ENCODE peak calls at places on chromosomes 13 and 19, in six cellular contexts. N, V, M, H, W and U are unnamed samples.

GRCh38 chr19:17865364-17866311 is 5.9 kb downstream of the RPL18A start:
- DNase-seq in N (peak), V (peak), M (peak), H (peak), W (no peak), U (peak)

GRCh38 chr19:1324792-1325567 is 39.3 kb downstream of the EFNA2 start:
- DNase-seq in N (peak), V (no peak), M (peak), H (peak), W (peak), U (peak)

GRCh38 chr19:17733127-17733526 is 13.8 kb downstream of the MAP1S start:
- DNase-seq in N (no peak), V (no peak), M (no peak), H (no peak), W (no peak), U (no peak)

GRCh38 chr19:6273701-6274601 is 5.8 kb downstream of the MLLT1 start:
- DNase-seq in N (peak), V (no peak), M (peak), H (peak), W (peak), U (no peak)

GRCh38 chr13:110874508-110874960 is 40.3 kb downstream of the ANKRD10 start:
- DNase-seq in N (peak), V (peak), M (peak), H (peak), W (peak), U (peak)

GRCh38 chr19:43767316-43767715 is 12.6 kb upstream of the SMG9 start:
- DNase-seq in N (no peak), V (no peak), M (no peak), H (no peak), W (no peak), U (no peak)

GRCh38 chr13:75326173-75327131 is 155.5 kb downstream of the TBC1D4 start:
- DNase-seq in N (no peak), V (peak), M (no peak), H (no peak), W (peak), U (peak)

GRCh38 chr19:28437390-28438346 is 775.3 kb downstream of the UQCRFS1 start:
- DNase-seq in N (no peak), V (no peak), M (no peak), H (no peak), W (no peak), U (no peak)

GRCh38 chr13:77374786-77375185 is 47.9 kb upstream of the MYCBP2 start:
- DNase-seq in N (no peak), V (peak), M (no peak), H (no peak), W (no peak), U (peak)

GRCh38 chr13:32045537-32045936 is 14.0 kb downstream of the FRY start:
- DNase-seq in N (no peak), V (no peak), M (peak), H (no peak), W (no peak), U (no peak)

GRCh38 chr19:50417138-50417849 is 1.4 kb upstream of the SPIB start:
- DNase-seq in N (no peak), V (peak), M (no peak), H (peak), W (no peak), U (no peak)

GRCh38 chr13:108987945-108988344 is 358.5 kb downstream of the MYO16 start:
- DNase-seq in N (no peak), V (no peak), M (no peak), H (no peak), W (no peak), U (no peak)

GRCh38 chr13:101116381-101116780 is 299.9 kb downstream of the NALCN start:
- DNase-seq in N (no peak), V (no peak), M (no peak), H (no peak), W (no peak), U (no peak)

GRCh38 chr13:47081246-47081645 is 184.4 kb upstream of the HTR2A start:
- DNase-seq in N (no peak), V (no peak), M (no peak), H (no peak), W (no peak), U (no peak)

GRCh38 chr13:94660695-94661324 is 51.5 kb downstream of the SOX21 start:
- DNase-seq in N (no peak), V (peak), M (peak), H (no peak), W (peak), U (peak)

GRCh38 chr19:47613165-47614146 is 4.5 kb downstream of the BICRA start:
- DNase-seq in N (no peak), V (no peak), M (peak), H (no peak), W (peak), U (no peak)

GRCh38 chr13:37403776-37404497 is 194.6 kb downstream of the POSTN start:
- DNase-seq in N (no peak), V (no peak), M (peak), H (no peak), W (peak), U (no peak)

GRCh38 chr19:16002985-16003384 is 54.2 kb downstream of the OR10H4 start:
- DNase-seq in N (no peak), V (no peak), M (no peak), H (no peak), W (no peak), U (no peak)

GRCh38 chr19:11390359-11390758 is 6.2 kb upstream of the EPOR start:
- DNase-seq in N (no peak), V (no peak), M (no peak), H (no peak), W (no peak), U (no peak)

GRCh38 chr13:51924756-51925544 is 63.2 kb downstream of the CCDC70 start:
- DNase-seq in N (no peak), V (no peak), M (no peak), H (no peak), W (no peak), U (no peak)

GRCh38 chr13:98567140-98567539 is 9.8 kb downstream of the STK24 start:
- DNase-seq in N (no peak), V (no peak), M (no peak), H (no peak), W (no peak), U (no peak)

GRCh38 chr13:98490195-98490771 is 86.6 kb downstream of the STK24 start:
- DNase-seq in N (no peak), V (no peak), M (no peak), H (no peak), W (no peak), U (no peak)

GRCh38 chr13:108987488-108987887 is 358.1 kb downstream of the MYO16 start:
- DNase-seq in N (no peak), V (no peak), M (peak), H (no peak), W (peak), U (no peak)

GRCh38 chr13:44352671-44353070 is 21.0 kb upstream of the SERP2 start:
- DNase-seq in N (no peak), V (no peak), M (no peak), H (no peak), W (no peak), U (no peak)

GRCh38 chr13:38394777-38395504 is 45.3 kb downstream of the UFM1 start:
- DNase-seq in N (no peak), V (no peak), M (peak), H (no peak), W (peak), U (no peak)

GRCh38 chr13:43611631-43612416 is 174.9 kb downstream of the ENOX1 start:
- DNase-seq in N (no peak), V (no peak), M (no peak), H (no peak), W (no peak), U (no peak)

GRCh38 chr19:52442179-52442578 is 11.2 kb upstream of the ZNF578 start:
- DNase-seq in N (no peak), V (no peak), M (no peak), H (no peak), W (no peak), U (no peak)

GRCh38 chr13:88042489-88042888 is 371.3 kb downstream of the SLITRK5 start:
- DNase-seq in N (no peak), V (no peak), M (no peak), H (no peak), W (no peak), U (no peak)

GRCh38 chr19:16106121-16106520 is 5.6 kb upstream of the RAB8A start:
- DNase-seq in N (no peak), V (peak), M (peak), H (no peak), W (peak), U (no peak)

GRCh38 chr13:83057119-83057518 is 825.2 kb downstream of the SLITRK1 start:
- DNase-seq in N (no peak), V (no peak), M (peak), H (no peak), W (no peak), U (no peak)

GRCh38 chr13:78784017-78784745 is 125.2 kb upstream of the OBI1 start:
- DNase-seq in N (no peak), V (no peak), M (no peak), H (no peak), W (no peak), U (no peak)
- TF ChIP-seq CTCF in N (no peak), V (no peak), M (no peak), H (no peak), W (no peak), U (no peak)

GRCh38 chr13:28753208-28753892 is 34.6 kb upstream of the SLC46A3 start:
- DNase-seq in N (peak), V (no peak), M (peak), H (peak), W (peak), U (no peak)
- TF ChIP-seq CTCF in N (no peak), V (no peak), M (no peak), H (no peak), W (peak), U (peak)

GRCh38 chr19:35417278-35417677 is 30.8 kb upstream of the FFAR2 start:
- DNase-seq in N (no peak), V (no peak), M (no peak), H (no peak), W (no peak), U (no peak)

GRCh38 chr19:35419046-35419445 is 29.0 kb upstream of the FFAR2 start:
- DNase-seq in N (no peak), V (no peak), M (no peak), H (no peak), W (no peak), U (no peak)

GRCh38 chr19:35417713-35418534 is 30.1 kb upstream of the FFAR2 start:
- DNase-seq in N (no peak), V (peak), M (no peak), H (no peak), W (no peak), U (no peak)

GRCh38 chr19:35425682-35426081 is 22.4 kb upstream of the FFAR2 start:
- DNase-seq in N (no peak), V (no peak), M (no peak), H (no peak), W (no peak), U (no peak)

GRCh38 chr19:35421362-35421761 is 26.7 kb upstream of the FFAR2 start:
- DNase-seq in N (no peak), V (no peak), M (no peak), H (no peak), W (no peak), U (no peak)
- TF ChIP-seq CTCF in N (no peak), V (no peak), M (no peak), H (no peak), W (no peak), U (no peak)

DNA sequence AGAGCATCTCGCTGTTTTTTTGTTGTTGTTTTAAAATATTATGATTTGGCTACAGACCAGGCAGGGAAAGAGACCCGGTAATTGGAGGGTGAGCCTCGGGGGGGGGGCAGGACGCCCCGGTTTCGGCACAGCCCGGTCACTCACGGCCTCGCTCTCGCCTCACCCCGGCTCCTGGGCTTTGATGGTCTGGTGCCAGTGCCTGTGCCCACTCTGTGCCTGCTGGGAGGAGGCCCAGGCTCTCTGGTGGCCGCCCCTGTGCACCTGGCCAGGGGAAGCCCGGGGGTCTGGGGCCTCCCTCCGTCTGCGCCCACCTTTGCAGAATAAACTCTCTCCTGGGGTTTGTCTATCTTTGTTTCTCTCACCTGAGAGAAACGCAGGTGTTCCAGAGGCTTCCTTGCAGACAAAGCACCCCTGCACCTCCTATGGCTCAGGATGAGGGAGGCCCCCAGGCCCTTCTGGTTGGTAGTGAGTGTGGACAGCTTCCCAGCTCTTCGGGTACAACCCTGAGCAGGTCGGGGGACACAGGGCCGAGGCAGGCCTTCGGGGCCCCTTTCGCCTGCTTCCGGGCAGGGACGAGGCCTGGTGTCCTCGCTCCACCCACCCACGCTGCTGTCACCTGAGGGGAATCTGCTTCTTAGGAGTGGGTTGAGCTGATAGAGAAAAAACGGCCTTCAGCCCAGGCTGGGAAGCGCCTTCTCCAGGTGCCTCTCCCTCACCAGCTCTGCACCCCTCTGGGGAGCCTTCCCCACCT is 183.3 kb downstream of the KDM4B start:
- DNase-seq in N (no peak), V (no peak), M (no peak), H (no peak), W (no peak), U (no peak)
- TF ChIP-seq CTCF in N (no peak), V (no peak), M (no peak), H (no peak), W (no peak), U (no peak)

GRCh38 chr19:8396563-8397203 is 6.5 kb downstream of the RAB11B start:
- DNase-seq in N (peak), V (peak), M (peak), H (peak), W (peak), U (peak)
- TF ChIP-seq CTCF in N (no peak), V (peak), M (peak), H (no peak), W (peak), U (peak)

GRCh38 chr19:13985771-13986347 is 20.3 kb downstream of the RFX1 start:
- DNase-seq in N (no peak), V (no peak), M (no peak), H (no peak), W (no peak), U (peak)

GRCh38 chr19:13984875-13985741 is 21.0 kb downstream of the RFX1 start:
- DNase-seq in N (no peak), V (no peak), M (no peak), H (peak), W (peak), U (peak)

GRCh38 chr19:13987101-13987890 is 18.8 kb downstream of the RFX1 start:
- DNase-seq in N (no peak), V (no peak), M (no peak), H (no peak), W (no peak), U (no peak)

GRCh38 chr19:13984186-13984585 is 21.9 kb downstream of the RFX1 start:
- DNase-seq in N (no peak), V (no peak), M (no peak), H (no peak), W (no peak), U (no peak)

DNA sequence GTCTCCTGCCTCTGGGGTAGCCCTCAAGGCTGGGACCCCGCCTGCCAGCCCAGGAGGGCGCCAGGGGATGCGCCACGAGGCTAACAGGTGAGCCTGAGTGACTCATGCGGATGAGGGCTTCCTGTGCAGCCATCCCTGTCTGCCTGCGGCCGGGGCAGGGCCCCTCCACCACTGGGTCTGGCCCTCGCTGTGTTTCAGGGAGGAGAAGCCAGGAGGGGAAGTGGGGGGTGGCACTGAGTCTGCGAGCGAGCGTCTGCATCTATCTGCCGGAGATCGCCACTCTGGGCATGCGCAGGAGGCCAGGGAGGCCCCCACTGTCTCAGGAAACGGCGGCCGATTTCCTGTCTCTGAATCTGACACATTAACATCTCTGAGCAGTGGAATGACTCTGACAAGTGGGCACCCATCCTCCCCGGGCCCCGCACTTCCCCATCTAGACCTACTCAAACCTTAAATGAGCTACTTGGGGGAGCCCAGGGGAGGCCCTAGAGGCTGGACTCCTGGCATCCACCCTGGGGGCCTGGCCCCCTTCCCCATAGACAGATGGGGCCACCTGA is 19.7 kb downstream of the RFX1 start:
- DNase-seq in N (no peak), V (peak), M (peak), H (peak), W (peak), U (peak)
- TF ChIP-seq CTCF in N (no peak), V (no peak), M (no peak), H (no peak), W (no peak), U (no peak)